ENCODE peak calls at places on chromosome 7, in ten cellular contexts. One of them, this sample, is unnamed.

GRCh38 chr7:84953294-84953693 is 233.6 kb downstream of the SEMA3D start:
- DNase-seq in left ventricle myocardium inferior: no peak
- DNase-seq in MCF 10A: no peak
- DNase-seq in right lobe of liver: no peak
- DNase-seq in esophagus squamous epithelium: no peak
- DNase-seq in fibroblast of mammary gland: no peak
- DNase-seq in spleen: no peak
- DNase-seq in foreskin keratinocyte: no peak
- DNase-seq in fibroblast of pulmonary artery: no peak
- DNase-seq in type B pancreatic cell: no peak
- DNase-seq in this sample: no peak

GRCh38 chr7:46162582-46162981 is 241.5 kb upstream of the IGFBP3 start:
- DNase-seq in MCF 10A: peak
- DNase-seq in type B pancreatic cell: no peak
- DNase-seq in esophagus squamous epithelium: no peak
- DNase-seq in fibroblast of mammary gland: peak
- DNase-seq in right lobe of liver: no peak
- DNase-seq in spleen: no peak
- DNase-seq in left ventricle myocardium inferior: no peak
- DNase-seq in foreskin keratinocyte: peak
- DNase-seq in fibroblast of pulmonary artery: peak
- DNase-seq in this sample: no peak

GRCh38 chr7:80809545-80809944 is 109.3 kb downstream of the SEMA3C start:
- DNase-seq in fibroblast of pulmonary artery: no peak
- DNase-seq in MCF 10A: no peak
- DNase-seq in foreskin keratinocyte: no peak
- DNase-seq in spleen: no peak
- DNase-seq in esophagus squamous epithelium: no peak
- DNase-seq in fibroblast of mammary gland: no peak
- DNase-seq in right lobe of liver: no peak
- DNase-seq in type B pancreatic cell: no peak
- DNase-seq in left ventricle myocardium inferior: no peak
- DNase-seq in this sample: no peak

GRCh38 chr7:25714013-25714412 is 438.0 kb upstream of the NFE2L3 start:
- DNase-seq in right lobe of liver: no peak
- DNase-seq in MCF 10A: no peak
- DNase-seq in spleen: no peak
- DNase-seq in type B pancreatic cell: no peak
- DNase-seq in fibroblast of mammary gland: no peak
- DNase-seq in fibroblast of pulmonary artery: no peak
- DNase-seq in left ventricle myocardium inferior: no peak
- DNase-seq in foreskin keratinocyte: no peak
- DNase-seq in esophagus squamous epithelium: no peak
- DNase-seq in this sample: no peak

GRCh38 chr7:102978280-102978679 is 65.5 kb downstream of the LRRC17 start:
- DNase-seq in spleen: no peak
- DNase-seq in left ventricle myocardium inferior: no peak
- DNase-seq in fibroblast of pulmonary artery: peak
- DNase-seq in right lobe of liver: no peak
- DNase-seq in MCF 10A: peak
- DNase-seq in esophagus squamous epithelium: no peak
- DNase-seq in type B pancreatic cell: no peak
- DNase-seq in fibroblast of mammary gland: peak
- DNase-seq in foreskin keratinocyte: peak
- DNase-seq in this sample: no peak

GRCh38 chr7:7791523-7791922 is 73.1 kb upstream of the RPA3 start:
- DNase-seq in right lobe of liver: no peak
- DNase-seq in left ventricle myocardium inferior: no peak
- DNase-seq in esophagus squamous epithelium: no peak
- DNase-seq in MCF 10A: no peak
- DNase-seq in fibroblast of pulmonary artery: no peak
- DNase-seq in foreskin keratinocyte: no peak
- DNase-seq in type B pancreatic cell: no peak
- DNase-seq in spleen: no peak
- DNase-seq in fibroblast of mammary gland: peak
- DNase-seq in this sample: no peak

GRCh38 chr7:64183827-64184372 is 23.1 kb upstream of the ZNF735 start:
- DNase-seq in MCF 10A: no peak
- DNase-seq in fibroblast of pulmonary artery: no peak
- DNase-seq in left ventricle myocardium inferior: no peak
- DNase-seq in esophagus squamous epithelium: no peak
- DNase-seq in type B pancreatic cell: no peak
- DNase-seq in fibroblast of mammary gland: no peak
- DNase-seq in spleen: no peak
- DNase-seq in right lobe of liver: no peak
- DNase-seq in foreskin keratinocyte: no peak
- DNase-seq in this sample: no peak

GRCh38 chr7:71308105-71308504 is 176.2 kb downstream of the GALNT17 start:
- DNase-seq in fibroblast of pulmonary artery: no peak
- DNase-seq in foreskin keratinocyte: no peak
- DNase-seq in type B pancreatic cell: no peak
- DNase-seq in MCF 10A: no peak
- DNase-seq in right lobe of liver: no peak
- DNase-seq in fibroblast of mammary gland: no peak
- DNase-seq in esophagus squamous epithelium: no peak
- DNase-seq in spleen: no peak
- DNase-seq in left ventricle myocardium inferior: peak
- DNase-seq in this sample: no peak

GRCh38 chr7:91287685-91288084 is 23.5 kb downstream of the FZD1 start:
- DNase-seq in foreskin keratinocyte: no peak
- DNase-seq in MCF 10A: no peak
- DNase-seq in fibroblast of mammary gland: no peak
- DNase-seq in right lobe of liver: no peak
- DNase-seq in spleen: no peak
- DNase-seq in left ventricle myocardium inferior: no peak
- DNase-seq in type B pancreatic cell: no peak
- DNase-seq in fibroblast of pulmonary artery: no peak
- DNase-seq in esophagus squamous epithelium: no peak
- DNase-seq in this sample: no peak
- TF ChIP-seq CTCF in foreskin keratinocyte: no peak
- TF ChIP-seq CTCF in MCF 10A: no peak
- TF ChIP-seq CTCF in fibroblast of mammary gland: peak
- TF ChIP-seq CTCF in right lobe of liver: no peak
- TF ChIP-seq CTCF in spleen: no peak
- TF ChIP-seq CTCF in left ventricle myocardium inferior: no peak
- TF ChIP-seq CTCF in type B pancreatic cell: no peak
- TF ChIP-seq CTCF in fibroblast of pulmonary artery: no peak
- TF ChIP-seq CTCF in esophagus squamous epithelium: no peak
- TF ChIP-seq CTCF in this sample: no peak

DNA sequence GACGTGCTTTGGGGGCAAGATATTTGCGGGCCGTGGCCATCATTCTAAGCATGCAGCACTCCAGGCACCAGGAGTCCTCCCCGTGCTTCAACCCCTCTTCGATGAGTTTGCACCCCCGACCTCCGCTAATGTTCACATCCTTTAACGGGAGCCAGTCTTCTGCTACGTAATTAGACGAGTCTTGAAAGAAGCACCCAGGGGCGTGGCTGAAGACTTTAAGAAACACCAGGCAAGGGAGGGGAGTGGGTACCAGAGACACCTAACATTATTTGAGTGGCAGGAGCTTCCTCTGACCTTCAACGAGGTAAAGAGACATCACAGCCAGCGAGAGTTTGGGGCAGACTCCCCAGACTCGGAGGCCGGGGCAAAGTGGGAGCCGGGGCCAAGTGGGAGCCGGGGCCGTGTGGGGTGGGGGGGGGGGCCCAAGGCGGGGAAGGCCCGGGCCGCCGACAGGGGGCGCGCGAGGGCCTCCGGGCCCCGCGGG is 31.1 kb upstream of the TOMM7 start:
- DNase-seq in fibroblast of mammary gland: peak
- DNase-seq in MCF 10A: peak
- DNase-seq in right lobe of liver: no peak
- DNase-seq in esophagus squamous epithelium: no peak
- DNase-seq in spleen: peak
- DNase-seq in type B pancreatic cell: no peak
- DNase-seq in left ventricle myocardium inferior: no peak
- DNase-seq in fibroblast of pulmonary artery: peak
- DNase-seq in foreskin keratinocyte: no peak
- DNase-seq in this sample: no peak
- TF ChIP-seq CTCF in fibroblast of mammary gland: no peak
- TF ChIP-seq CTCF in MCF 10A: no peak
- TF ChIP-seq CTCF in right lobe of liver: peak
- TF ChIP-seq CTCF in esophagus squamous epithelium: peak
- TF ChIP-seq CTCF in spleen: no peak
- TF ChIP-seq CTCF in type B pancreatic cell: peak
- TF ChIP-seq CTCF in left ventricle myocardium inferior: no peak
- TF ChIP-seq CTCF in fibroblast of pulmonary artery: no peak
- TF ChIP-seq CTCF in foreskin keratinocyte: no peak
- TF ChIP-seq CTCF in this sample: peak

GRCh38 chr7:2819954-2820397 is 24.1 kb downstream of the GNA12 start:
- DNase-seq in right lobe of liver: no peak
- DNase-seq in left ventricle myocardium inferior: no peak
- DNase-seq in MCF 10A: no peak
- DNase-seq in spleen: no peak
- DNase-seq in fibroblast of mammary gland: no peak
- DNase-seq in esophagus squamous epithelium: no peak
- DNase-seq in type B pancreatic cell: no peak
- DNase-seq in foreskin keratinocyte: no peak
- DNase-seq in fibroblast of pulmonary artery: no peak
- DNase-seq in this sample: no peak

GRCh38 chr7:2821842-2822507 is 22.1 kb downstream of the GNA12 start:
- DNase-seq in fibroblast of mammary gland: peak
- DNase-seq in foreskin keratinocyte: peak
- DNase-seq in right lobe of liver: no peak
- DNase-seq in esophagus squamous epithelium: no peak
- DNase-seq in type B pancreatic cell: no peak
- DNase-seq in left ventricle myocardium inferior: no peak
- DNase-seq in fibroblast of pulmonary artery: peak
- DNase-seq in spleen: no peak
- DNase-seq in MCF 10A: peak
- DNase-seq in this sample: peak

GRCh38 chr7:2820508-2820934 is 23.6 kb downstream of the GNA12 start:
- DNase-seq in spleen: no peak
- DNase-seq in foreskin keratinocyte: peak
- DNase-seq in type B pancreatic cell: no peak
- DNase-seq in left ventricle myocardium inferior: peak
- DNase-seq in esophagus squamous epithelium: no peak
- DNase-seq in fibroblast of pulmonary artery: peak
- DNase-seq in right lobe of liver: peak
- DNase-seq in fibroblast of mammary gland: peak
- DNase-seq in MCF 10A: peak
- DNase-seq in this sample: no peak

GRCh38 chr7:2823124-2823523 is 21.0 kb downstream of the GNA12 start:
- DNase-seq in foreskin keratinocyte: no peak
- DNase-seq in esophagus squamous epithelium: no peak
- DNase-seq in spleen: no peak
- DNase-seq in fibroblast of pulmonary artery: peak
- DNase-seq in type B pancreatic cell: no peak
- DNase-seq in MCF 10A: no peak
- DNase-seq in right lobe of liver: no peak
- DNase-seq in fibroblast of mammary gland: no peak
- DNase-seq in left ventricle myocardium inferior: no peak
- DNase-seq in this sample: no peak

GRCh38 chr7:2821161-2821841 is 22.8 kb downstream of the GNA12 start:
- DNase-seq in fibroblast of mammary gland: peak
- DNase-seq in right lobe of liver: no peak
- DNase-seq in foreskin keratinocyte: peak
- DNase-seq in MCF 10A: peak
- DNase-seq in type B pancreatic cell: no peak
- DNase-seq in left ventricle myocardium inferior: no peak
- DNase-seq in esophagus squamous epithelium: no peak
- DNase-seq in fibroblast of pulmonary artery: peak
- DNase-seq in spleen: no peak
- DNase-seq in this sample: peak
- TF ChIP-seq CTCF in fibroblast of mammary gland: no peak
- TF ChIP-seq CTCF in right lobe of liver: no peak
- TF ChIP-seq CTCF in foreskin keratinocyte: peak
- TF ChIP-seq CTCF in MCF 10A: no peak
- TF ChIP-seq CTCF in type B pancreatic cell: no peak
- TF ChIP-seq CTCF in left ventricle myocardium inferior: peak
- TF ChIP-seq CTCF in esophagus squamous epithelium: no peak
- TF ChIP-seq CTCF in fibroblast of pulmonary artery: no peak
- TF ChIP-seq CTCF in spleen: no peak
- TF ChIP-seq CTCF in this sample: no peak

DNA sequence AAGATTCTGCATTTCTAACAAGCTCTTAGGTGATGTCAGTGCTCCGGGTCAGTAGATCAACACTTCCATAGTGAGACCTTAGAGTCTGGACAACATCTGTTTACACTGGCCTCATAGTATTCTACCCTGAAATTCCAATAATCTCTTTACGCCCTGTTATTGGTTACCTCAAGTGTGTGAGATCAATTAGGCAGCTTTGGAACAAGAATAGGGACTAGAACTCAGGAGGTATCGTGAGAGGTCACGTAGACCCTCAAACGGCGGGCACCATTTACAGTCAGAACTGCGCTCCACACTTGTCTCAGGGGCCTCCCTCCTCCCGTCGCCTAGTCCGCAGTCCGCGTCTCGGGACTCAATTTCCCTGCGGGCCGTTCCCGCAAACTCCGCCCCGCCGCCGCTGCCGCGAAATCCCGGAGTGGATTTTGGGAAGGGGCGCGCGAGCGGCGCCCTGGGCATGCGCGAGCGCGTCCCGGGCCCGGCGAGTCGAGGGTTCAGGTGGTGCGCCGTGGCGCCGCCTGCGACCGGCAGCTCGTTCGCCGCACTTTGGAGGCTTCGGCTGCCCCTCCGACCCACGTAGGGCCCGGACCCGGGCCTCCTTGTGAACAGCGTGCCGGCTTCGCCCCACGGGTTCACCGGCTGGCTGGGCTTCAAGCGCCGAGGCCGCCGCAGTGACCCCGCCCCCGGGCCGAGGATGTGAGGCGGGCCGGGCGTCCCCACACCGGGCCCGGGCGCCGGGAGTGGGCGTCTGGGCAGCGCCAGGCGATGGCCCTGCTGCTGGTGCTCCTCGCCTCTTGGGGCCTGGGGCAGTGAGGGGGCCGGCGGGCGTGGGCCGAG is at the start of gene PLEKHA8:
- DNase-seq in left ventricle myocardium inferior: peak
- DNase-seq in foreskin keratinocyte: peak
- DNase-seq in MCF 10A: peak
- DNase-seq in right lobe of liver: peak
- DNase-seq in esophagus squamous epithelium: peak
- DNase-seq in spleen: peak
- DNase-seq in fibroblast of mammary gland: peak
- DNase-seq in fibroblast of pulmonary artery: peak
- DNase-seq in type B pancreatic cell: peak
- DNase-seq in this sample: peak
- TF ChIP-seq CTCF in left ventricle myocardium inferior: no peak
- TF ChIP-seq CTCF in foreskin keratinocyte: peak
- TF ChIP-seq CTCF in MCF 10A: no peak
- TF ChIP-seq CTCF in right lobe of liver: no peak
- TF ChIP-seq CTCF in esophagus squamous epithelium: no peak
- TF ChIP-seq CTCF in spleen: no peak
- TF ChIP-seq CTCF in fibroblast of mammary gland: no peak
- TF ChIP-seq CTCF in fibroblast of pulmonary artery: no peak
- TF ChIP-seq CTCF in type B pancreatic cell: no peak
- TF ChIP-seq CTCF in this sample: no peak